ENCODE peak calls at places on chromosomes 12 and 14, in ten cellular contexts. Q is HCT116, J is cardiac muscle cell, R is psoas muscle, F is uterus, K is hepatocyte, V is heart left ventricle, N is left ventricle myocardium inferior, I is tibial artery, G is A549. T is an unnamed sample.

GRCh38 chr12:538731-539539 is 79.2 kb downstream of the B4GALNT3 start:
- DNase-seq in Q (peak; percentile 45), J (peak; percentile 66), R (peak; percentile 55), F (no peak), K (no peak), V (peak; percentile 64), N (peak; percentile 69), I (no peak), G (peak; percentile 55), T (no peak)

GRCh38 chr14:60381909-60382308 is 104.0 kb downstream of the C14orf39 start:
- DNase-seq in Q (no peak), J (no peak), R (no peak), F (no peak), K (no peak), V (no peak), N (no peak), I (no peak), G (no peak), T (no peak)

GRCh38 chr14:64714432-64715025 is 10.3 kb downstream of the PLEKHG3 start:
- DNase-seq in Q (no peak), J (no peak), R (no peak), F (no peak), K (no peak), V (no peak), N (no peak), I (peak; percentile 39), G (no peak), T (no peak)

GRCh38 chr12:106769546-106769945 is 4.9 kb upstream of the RIC8B start:
- DNase-seq in Q (no peak), J (peak; percentile 43), R (no peak), F (no peak), K (no peak), V (no peak), N (no peak), I (no peak), G (peak; percentile 52), T (no peak)

GRCh38 chr12:26318661-26319068 is 123.3 kb downstream of the SSPN start:
- DNase-seq in Q (no peak), J (peak; percentile 79), R (peak; percentile 57), F (peak; percentile 73), K (peak; percentile 61), V (peak; percentile 61), N (peak; percentile 51), I (no peak), G (no peak), T (no peak)

GRCh38 chr14:100773331-100774163 is 46.9 kb downstream of the DLK1 start:
- DNase-seq in Q (no peak), J (no peak), R (no peak), F (no peak), K (no peak), V (no peak), N (no peak), I (peak; percentile 39), G (no peak), T (peak; percentile 33)

GRCh38 chr14:89283327-89284060 is 133.5 kb downstream of the FOXN3 start:
- DNase-seq in Q (no peak), J (no peak), R (no peak), F (no peak), K (no peak), V (no peak), N (no peak), I (peak; percentile 1), G (no peak), T (no peak)

GRCh38 chr12:50524621-50525020 is 19.8 kb downstream of the DIP2B start:
- DNase-seq in Q (no peak), J (no peak), R (no peak), F (no peak), K (no peak), V (no peak), N (no peak), I (no peak), G (no peak), T (no peak)

GRCh38 chr14:51595831-51596472 is 55.8 kb upstream of the FRMD6 start:
- DNase-seq in Q (no peak), J (peak; percentile 29), R (no peak), F (no peak), K (no peak), V (no peak), N (no peak), I (no peak), G (no peak), T (no peak)

GRCh38 chr14:68657300-68658028 is 135.4 kb downstream of the ZFP36L1 start:
- DNase-seq in Q (no peak), J (no peak), R (no peak), F (no peak), K (no peak), V (no peak), N (no peak), I (peak; percentile 54), G (no peak), T (no peak)

GRCh38 chr14:68655021-68655811 is 137.7 kb downstream of the ZFP36L1 start:
- DNase-seq in Q (no peak), J (peak; percentile 72), R (no peak), F (peak; percentile 75), K (no peak), V (no peak), N (no peak), I (peak; percentile 54), G (no peak), T (no peak)

GRCh38 chr14:68654471-68654941 is 138.4 kb downstream of the ZFP36L1 start:
- DNase-seq in Q (no peak), J (peak; percentile 57), R (no peak), F (no peak), K (no peak), V (no peak), N (no peak), I (peak; percentile 46), G (no peak), T (no peak)

GRCh38 chr14:68656452-68656851 is 136.4 kb downstream of the ZFP36L1 start:
- DNase-seq in Q (no peak), J (no peak), R (no peak), F (no peak), K (no peak), V (no peak), N (no peak), I (peak; percentile 31), G (no peak), T (no peak)

GRCh38 chr14:68655961-68656360 is 136.9 kb downstream of the ZFP36L1 start:
- DNase-seq in Q (peak; percentile 18), J (no peak), R (no peak), F (no peak), K (peak; percentile 44), V (no peak), N (no peak), I (peak; percentile 23), G (peak; percentile 46), T (no peak)
- TF ChIP-seq CTCF in Q (peak; percentile 47), J (no peak), R (no peak), F (peak; percentile 33), K (peak; percentile 43), V (no peak), N (peak; percentile 46), I (peak; percentile 4), G (peak; percentile 29), T (peak; percentile 32)

GRCh38 chr14:80988192-80988591 is 32.8 kb downstream of the TSHR start:
- DNase-seq in Q (no peak), J (no peak), R (no peak), F (no peak), K (no peak), V (no peak), N (no peak), I (no peak), G (no peak), T (no peak)
- H3K27ac ChIP-seq in Q (no peak overlapping the region), J (no peak overlapping the region), R (no peak overlapping the region), F (no peak overlapping the region), K (no peak overlapping the region), V (no peak overlapping the region), N (no peak overlapping the region), I (no peak overlapping the region), G (no peak overlapping the region), T (no peak overlapping the region)

GRCh38 chr12:57093412-57094193 is 4.7 kb downstream of the NAB2 start:
- DNase-seq in Q (no peak), J (peak; percentile 93), R (peak; percentile 82), F (peak; percentile 94), K (peak; percentile 77), V (peak; percentile 85), N (peak; percentile 75), I (peak; percentile 94), G (peak; percentile 59), T (peak; percentile 81)
- TF ChIP-seq CTCF in Q (peak; percentile 74), J (peak; percentile 59), R (peak; percentile 40), F (peak; percentile 38), K (peak; percentile 47), V (peak; percentile 54), N (peak; percentile 59), I (peak; percentile 38), G (peak; percentile 60), T (peak; percentile 25)

GRCh38 chr12:6377667-6377994 is 2.3 kb upstream of the SCNN1A start:
- DNase-seq in Q (no peak), J (no peak), R (no peak), F (peak; percentile 42), K (no peak), V (no peak), N (no peak), I (peak; percentile 70), G (peak; percentile 51), T (no peak)

GRCh38 chr12:6375269-6376078 is at the start of gene SCNN1A:
- DNase-seq in Q (no peak), J (no peak), R (no peak), F (peak; percentile 29), K (peak; percentile 72), V (no peak), N (no peak), I (peak; percentile 65), G (no peak), T (no peak)

GRCh38 chr12:6376965-6377666 is 1.8 kb upstream of the SCNN1A start:
- DNase-seq in Q (no peak), J (no peak), R (no peak), F (peak; percentile 15), K (no peak), V (no peak), N (no peak), I (peak; percentile 53), G (no peak), T (no peak)

GRCh38 chr12:6374781-6375150 is 597 bp downstream of the SCNN1A start:
- DNase-seq in Q (no peak), J (no peak), R (no peak), F (no peak), K (no peak), V (no peak), N (no peak), I (no peak), G (no peak), T (no peak)

DNA sequence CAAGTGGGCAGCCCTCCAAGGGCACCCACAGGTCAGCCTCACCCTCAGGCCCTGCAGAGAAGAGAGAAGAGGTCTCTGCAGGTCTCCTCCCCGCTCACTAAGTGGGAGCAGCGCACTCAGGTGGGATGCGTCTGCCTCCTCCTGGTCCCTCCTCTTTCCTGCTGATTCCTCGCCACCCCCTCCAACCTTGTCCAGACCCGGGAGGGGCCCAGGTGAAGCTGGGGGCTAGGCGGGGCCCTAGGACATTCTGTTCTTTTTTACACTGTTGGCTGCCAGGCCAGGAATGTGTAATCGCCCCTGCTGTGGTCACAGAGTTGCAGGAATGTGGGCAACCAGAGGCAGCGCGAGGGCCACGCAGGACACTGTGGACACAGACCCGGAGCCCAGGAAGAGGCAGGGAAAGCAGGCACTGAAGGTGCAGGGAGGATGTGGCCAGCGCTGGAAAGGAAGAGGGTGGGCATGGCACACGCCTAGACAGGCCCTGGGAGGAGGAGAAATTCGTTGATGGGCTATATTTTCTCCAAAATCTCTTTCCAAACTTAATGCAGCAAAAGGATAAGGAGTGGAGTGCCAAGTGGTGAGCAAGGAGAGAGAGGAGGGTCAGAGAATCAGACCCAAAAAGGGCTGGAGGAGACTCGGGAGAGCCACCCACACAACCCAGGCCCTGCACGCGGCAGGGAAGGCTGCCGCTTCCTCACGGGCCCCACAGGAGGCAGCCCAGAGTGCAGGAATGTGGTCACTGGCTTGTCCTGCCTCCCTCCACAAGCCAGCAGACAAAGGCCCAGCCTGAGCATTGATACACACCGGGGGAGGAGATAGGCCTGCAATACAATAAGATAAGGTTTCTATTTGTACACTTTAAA is 947 bp upstream of the SCNN1A start:
- DNase-seq in Q (no peak), J (peak; percentile 84), R (peak; percentile 70), F (peak; percentile 76), K (peak; percentile 75), V (peak; percentile 36), N (no peak), I (peak; percentile 79), G (peak; percentile 78), T (no peak)
- H3K27ac ChIP-seq in Q (peak overlapping the region; percentile 100), J (no peak overlapping the region), R (peak overlapping the region; percentile 58), F (peak overlapping the region; percentile 87), K (peak overlapping the region; percentile 94), V (peak overlapping the region; percentile 47), N (peak overlapping the region; percentile 66), I (peak overlapping the region; percentile 69), G (peak overlapping the region; percentile 99), T (no peak overlapping the region)